ENCODE peak calls at places on chromosomes 6 and 20, in five cellular contexts. X is Jurkat, Clone E6-1; P is stimulated activated CD4-positive, alpha-beta T cell treated with anti-CD3 and anti-CD28 coated beads, Interleukin-1b, Interleukin-23, amount 100 ng/mL, for 24 hours; T is C1 segment of cervical spinal cord; S is BJ. U is an unnamed sample.

GRCh38 chr6:52543729-52544324 is 33.0 kb downstream of the TRAM2 start:
- DNase-seq in S (no peak), T (no peak), X (no peak), P (no peak), U (no peak)

GRCh38 chr20:45138451-45139300 is 14.4 kb upstream of the WFDC12 start:
- DNase-seq in X (peak), P (peak), T (no peak), S (no peak), U (peak)

GRCh38 chr6:134026597-134026996 is 25.8 kb downstream of the SLC2A12 start:
- DNase-seq in P (no peak), S (no peak), T (no peak), X (no peak), U (no peak)

GRCh38 chr20:11686900-11687543 is 230.7 kb upstream of the BTBD3 start:
- DNase-seq in X (no peak), S (no peak), T (no peak), P (no peak), U (no peak)

GRCh38 chr6:3612341-3613041 is 139.0 kb downstream of the PXDC1 start:
- DNase-seq in S (peak), X (no peak), P (no peak), T (no peak), U (no peak)

GRCh38 chr6:1704711-1705110 is 95.0 kb downstream of the FOXC1 start:
- DNase-seq in S (no peak), X (no peak), P (no peak), T (no peak), U (no peak)

GRCh38 chr20:855466-856360 is 22.2 kb downstream of the FAM110A start:
- DNase-seq in S (no peak), X (no peak), T (no peak), P (no peak), U (no peak)

GRCh38 chr6:137878070-137878809 is 11.2 kb downstream of the TNFAIP3 start:
- DNase-seq in P (no peak), T (no peak), X (no peak), S (no peak), U (no peak)

GRCh38 chr6:3308106-3308505 is 49.4 kb downstream of the PSMG4 start:
- DNase-seq in X (no peak), T (no peak), P (no peak), S (no peak), U (no peak)

GRCh38 chr6:158907931-158908330 is 88.8 kb upstream of the EZR start:
- DNase-seq in S (no peak), P (no peak), T (no peak), X (no peak), U (peak)

GRCh38 chr6:106253194-106253593 is 72.4 kb downstream of the ATG5 start:
- DNase-seq in T (no peak), X (no peak), P (no peak), S (peak), U (no peak)

GRCh38 chr20:57568088-57568896 is 7.4 kb downstream of the PCK1 start:
- DNase-seq in X (no peak), S (no peak), P (no peak), T (no peak), U (no peak)

GRCh38 chr6:1603708-1604346 is 5.9 kb upstream of the FOXC1 start:
- DNase-seq in X (no peak), T (no peak), S (no peak), P (no peak), U (no peak)

GRCh38 chr6:68158256-68158655 is 476.8 kb upstream of the ADGRB3 start:
- DNase-seq in P (no peak), T (no peak), X (no peak), S (no peak), U (no peak)

U was measured in cardiac septum.